ENCODE peak calls at places on chromosomes 1 and 21, in five cellular contexts. One of them, this sample, is unnamed.

GRCh38 chr1:234933475-234933874 is 195.2 kb downstream of the TOMM20 start:
- DNase-seq in activated CD4-positive, alpha-beta T cell treated with anti-CD3 and anti-CD28 coated beads, Interleukin-2, amount 50 U/mL, for 24 hours: no peak
- DNase-seq in posterior cingulate gyrus: no peak
- DNase-seq in left ventricle myocardium inferior: peak
- DNase-seq in AG08396: peak
- DNase-seq in this sample: peak

GRCh38 chr1:62870148-62870547 is 86.2 kb downstream of the ATG4C start:
- DNase-seq in activated CD4-positive, alpha-beta T cell treated with anti-CD3 and anti-CD28 coated beads, Interleukin-2, amount 50 U/mL, for 24 hours: no peak
- DNase-seq in posterior cingulate gyrus: no peak
- DNase-seq in left ventricle myocardium inferior: no peak
- DNase-seq in AG08396: peak
- DNase-seq in this sample: no peak

GRCh38 chr1:152108899-152109222 is 6.4 kb downstream of the TCHH start:
- DNase-seq in activated CD4-positive, alpha-beta T cell treated with anti-CD3 and anti-CD28 coated beads, Interleukin-2, amount 50 U/mL, for 24 hours: no peak
- DNase-seq in posterior cingulate gyrus: no peak
- DNase-seq in left ventricle myocardium inferior: no peak
- DNase-seq in AG08396: no peak
- DNase-seq in this sample: no peak

GRCh38 chr1:56068908-56069307 is 510.5 kb downstream of the PLPP3 start:
- DNase-seq in activated CD4-positive, alpha-beta T cell treated with anti-CD3 and anti-CD28 coated beads, Interleukin-2, amount 50 U/mL, for 24 hours: no peak
- DNase-seq in posterior cingulate gyrus: no peak
- DNase-seq in left ventricle myocardium inferior: no peak
- DNase-seq in AG08396: peak
- DNase-seq in this sample: no peak

GRCh38 chr1:47593001-47593568 is 155.2 kb downstream of the FOXD2 start:
- DNase-seq in activated CD4-positive, alpha-beta T cell treated with anti-CD3 and anti-CD28 coated beads, Interleukin-2, amount 50 U/mL, for 24 hours: no peak
- DNase-seq in posterior cingulate gyrus: no peak
- DNase-seq in left ventricle myocardium inferior: no peak
- DNase-seq in AG08396: no peak
- DNase-seq in this sample: no peak

GRCh38 chr1:10793129-10793651 is 3.3 kb downstream of the CASZ1 start:
- DNase-seq in activated CD4-positive, alpha-beta T cell treated with anti-CD3 and anti-CD28 coated beads, Interleukin-2, amount 50 U/mL, for 24 hours: no peak
- DNase-seq in posterior cingulate gyrus: no peak
- DNase-seq in left ventricle myocardium inferior: no peak
- DNase-seq in AG08396: no peak
- DNase-seq in this sample: peak

GRCh38 chr1:5708266-5708978 is 283.8 kb downstream of the NPHP4 start:
- DNase-seq in activated CD4-positive, alpha-beta T cell treated with anti-CD3 and anti-CD28 coated beads, Interleukin-2, amount 50 U/mL, for 24 hours: no peak
- DNase-seq in posterior cingulate gyrus: no peak
- DNase-seq in left ventricle myocardium inferior: no peak
- DNase-seq in AG08396: no peak
- DNase-seq in this sample: no peak

GRCh38 chr1:60998786-60999185 is 83.6 kb upstream of the NFIA start:
- DNase-seq in activated CD4-positive, alpha-beta T cell treated with anti-CD3 and anti-CD28 coated beads, Interleukin-2, amount 50 U/mL, for 24 hours: no peak
- DNase-seq in posterior cingulate gyrus: no peak
- DNase-seq in left ventricle myocardium inferior: no peak
- DNase-seq in AG08396: no peak
- DNase-seq in this sample: no peak

GRCh38 chr1:183520379-183520778 is 48.1 kb downstream of the SMG7 start:
- DNase-seq in activated CD4-positive, alpha-beta T cell treated with anti-CD3 and anti-CD28 coated beads, Interleukin-2, amount 50 U/mL, for 24 hours: no peak
- DNase-seq in posterior cingulate gyrus: no peak
- DNase-seq in left ventricle myocardium inferior: no peak
- DNase-seq in AG08396: no peak
- DNase-seq in this sample: no peak

GRCh38 chr1:96632045-96632664 is 89.4 kb upstream of the PTBP2 start:
- DNase-seq in activated CD4-positive, alpha-beta T cell treated with anti-CD3 and anti-CD28 coated beads, Interleukin-2, amount 50 U/mL, for 24 hours: no peak
- DNase-seq in posterior cingulate gyrus: no peak
- DNase-seq in left ventricle myocardium inferior: no peak
- DNase-seq in AG08396: no peak
- DNase-seq in this sample: no peak

GRCh38 chr1:202154766-202155477 is 5.5 kb downstream of the PTPN7 start:
- DNase-seq in activated CD4-positive, alpha-beta T cell treated with anti-CD3 and anti-CD28 coated beads, Interleukin-2, amount 50 U/mL, for 24 hours: no peak
- DNase-seq in posterior cingulate gyrus: no peak
- DNase-seq in left ventricle myocardium inferior: no peak
- DNase-seq in AG08396: peak
- DNase-seq in this sample: peak

GRCh38 chr21:36678538-36678937 is 20.4 kb upstream of the SIM2 start:
- DNase-seq in activated CD4-positive, alpha-beta T cell treated with anti-CD3 and anti-CD28 coated beads, Interleukin-2, amount 50 U/mL, for 24 hours: no peak
- DNase-seq in posterior cingulate gyrus: no peak
- DNase-seq in left ventricle myocardium inferior: no peak
- DNase-seq in AG08396: no peak
- DNase-seq in this sample: no peak

GRCh38 chr1:222224576-222224975 is 323.3 kb downstream of the HHIPL2 start:
- DNase-seq in activated CD4-positive, alpha-beta T cell treated with anti-CD3 and anti-CD28 coated beads, Interleukin-2, amount 50 U/mL, for 24 hours: no peak
- DNase-seq in posterior cingulate gyrus: no peak
- DNase-seq in left ventricle myocardium inferior: no peak
- DNase-seq in AG08396: no peak
- DNase-seq in this sample: no peak

GRCh38 chr21:41970099-41970391 is 16.2 kb upstream of the C2CD2 start:
- DNase-seq in activated CD4-positive, alpha-beta T cell treated with anti-CD3 and anti-CD28 coated beads, Interleukin-2, amount 50 U/mL, for 24 hours: no peak
- DNase-seq in posterior cingulate gyrus: no peak
- DNase-seq in left ventricle myocardium inferior: no peak
- DNase-seq in AG08396: no peak
- DNase-seq in this sample: peak

GRCh38 chr1:58443986-58444603 is 102.4 kb downstream of the OMA1 start:
- DNase-seq in activated CD4-positive, alpha-beta T cell treated with anti-CD3 and anti-CD28 coated beads, Interleukin-2, amount 50 U/mL, for 24 hours: no peak
- DNase-seq in posterior cingulate gyrus: no peak
- DNase-seq in left ventricle myocardium inferior: no peak
- DNase-seq in AG08396: no peak
- DNase-seq in this sample: no peak

GRCh38 chr1:44016081-44016874 is 15.0 kb downstream of the SLC6A9 start:
- DNase-seq in activated CD4-positive, alpha-beta T cell treated with anti-CD3 and anti-CD28 coated beads, Interleukin-2, amount 50 U/mL, for 24 hours: no peak
- DNase-seq in posterior cingulate gyrus: no peak
- DNase-seq in left ventricle myocardium inferior: no peak
- DNase-seq in AG08396: no peak
- DNase-seq in this sample: no peak

GRCh38 chr21:37220433-37220980 is 46.6 kb downstream of the VPS26C start:
- DNase-seq in activated CD4-positive, alpha-beta T cell treated with anti-CD3 and anti-CD28 coated beads, Interleukin-2, amount 50 U/mL, for 24 hours: peak
- DNase-seq in posterior cingulate gyrus: no peak
- DNase-seq in left ventricle myocardium inferior: no peak
- DNase-seq in AG08396: peak
- DNase-seq in this sample: no peak

GRCh38 chr1:3234956-3235355 is 166.0 kb downstream of the PRDM16 start:
- DNase-seq in activated CD4-positive, alpha-beta T cell treated with anti-CD3 and anti-CD28 coated beads, Interleukin-2, amount 50 U/mL, for 24 hours: no peak
- DNase-seq in posterior cingulate gyrus: no peak
- DNase-seq in left ventricle myocardium inferior: no peak
- DNase-seq in AG08396: no peak
- DNase-seq in this sample: no peak

GRCh38 chr1:39625462-39626273 is 13.8 kb downstream of the HEYL start:
- DNase-seq in activated CD4-positive, alpha-beta T cell treated with anti-CD3 and anti-CD28 coated beads, Interleukin-2, amount 50 U/mL, for 24 hours: no peak
- DNase-seq in posterior cingulate gyrus: peak
- DNase-seq in left ventricle myocardium inferior: peak
- DNase-seq in AG08396: peak
- DNase-seq in this sample: peak